ENCODE peak calls at places on chromosome 2, in six cellular contexts. One of them, this sample, is unnamed.

GRCh38 chr2:24891201-24891600 is 28.8 kb downstream of the ADCY3 start:
- DNase-seq in breast epithelium: no peak
- DNase-seq in stomach: no peak
- DNase-seq in MM.1S: no peak
- DNase-seq in heart left ventricle: no peak
- DNase-seq in pancreas: no peak
- DNase-seq in this sample: no peak

GRCh38 chr2:145158051-145158586 is 638.2 kb upstream of the ZEB2 start:
- DNase-seq in stomach: peak; percentile 32
- DNase-seq in heart left ventricle: peak; percentile 43
- DNase-seq in breast epithelium: no peak
- DNase-seq in MM.1S: no peak
- DNase-seq in pancreas: peak; percentile 63
- DNase-seq in this sample: no peak

GRCh38 chr2:102186676-102187190 is at the start of gene IL1RL2:
- DNase-seq in stomach: peak; percentile 57
- DNase-seq in heart left ventricle: no peak
- DNase-seq in breast epithelium: peak; percentile 54
- DNase-seq in MM.1S: no peak
- DNase-seq in pancreas: no peak
- DNase-seq in this sample: no peak

GRCh38 chr2:157056200-157056676 is 201.3 kb upstream of the GALNT5 start:
- DNase-seq in pancreas: no peak
- DNase-seq in stomach: no peak
- DNase-seq in breast epithelium: no peak
- DNase-seq in MM.1S: peak; percentile 64
- DNase-seq in heart left ventricle: no peak
- DNase-seq in this sample: no peak

GRCh38 chr2:152047826-152048476 is 50.9 kb downstream of the CACNB4 start:
- DNase-seq in heart left ventricle: no peak
- DNase-seq in MM.1S: no peak
- DNase-seq in breast epithelium: no peak
- DNase-seq in stomach: no peak
- DNase-seq in pancreas: no peak
- DNase-seq in this sample: no peak

GRCh38 chr2:230913406-230913805 is 11.6 kb downstream of the GPR55 start:
- DNase-seq in breast epithelium: no peak
- DNase-seq in heart left ventricle: no peak
- DNase-seq in MM.1S: peak; percentile 65
- DNase-seq in pancreas: peak; percentile 23
- DNase-seq in stomach: peak; percentile 47
- DNase-seq in this sample: no peak

GRCh38 chr2:230348792-230349191 is 21.8 kb downstream of the SP140L start:
- DNase-seq in heart left ventricle: no peak
- DNase-seq in breast epithelium: no peak
- DNase-seq in MM.1S: no peak
- DNase-seq in pancreas: no peak
- DNase-seq in stomach: no peak
- DNase-seq in this sample: no peak

GRCh38 chr2:33810046-33810835 is 211.1 kb upstream of the FAM98A start:
- DNase-seq in breast epithelium: no peak
- DNase-seq in pancreas: no peak
- DNase-seq in stomach: no peak
- DNase-seq in heart left ventricle: no peak
- DNase-seq in MM.1S: no peak
- DNase-seq in this sample: no peak

GRCh38 chr2:153432381-153432780 is 46.2 kb downstream of the RPRM start:
- DNase-seq in MM.1S: no peak
- DNase-seq in stomach: no peak
- DNase-seq in pancreas: peak; percentile 47
- DNase-seq in heart left ventricle: no peak
- DNase-seq in breast epithelium: no peak
- DNase-seq in this sample: no peak

GRCh38 chr2:67645280-67646255 is 248.4 kb downstream of the ETAA1 start:
- DNase-seq in pancreas: no peak
- DNase-seq in breast epithelium: no peak
- DNase-seq in MM.1S: no peak
- DNase-seq in heart left ventricle: no peak
- DNase-seq in stomach: no peak
- DNase-seq in this sample: no peak

GRCh38 chr2:197273485-197273884 is 37.1 kb downstream of the ANKRD44 start:
- DNase-seq in pancreas: peak; percentile 82
- DNase-seq in stomach: peak; percentile 90
- DNase-seq in MM.1S: no peak
- DNase-seq in heart left ventricle: no peak
- DNase-seq in breast epithelium: peak; percentile 50
- DNase-seq in this sample: no peak

GRCh38 chr2:13522917-13523821 is 806.4 kb downstream of the TRIB2 start:
- DNase-seq in pancreas: peak; percentile 88
- DNase-seq in MM.1S: peak; percentile 98
- DNase-seq in heart left ventricle: peak; percentile 10
- DNase-seq in stomach: peak; percentile 82
- DNase-seq in breast epithelium: no peak
- DNase-seq in this sample: no peak

GRCh38 chr2:178016612-178017011 is 56.0 kb downstream of the PDE11A start:
- DNase-seq in breast epithelium: no peak
- DNase-seq in MM.1S: no peak
- DNase-seq in pancreas: no peak
- DNase-seq in stomach: no peak
- DNase-seq in heart left ventricle: no peak
- DNase-seq in this sample: no peak

GRCh38 chr2:45890094-45890646 is 238.7 kb downstream of the PRKCE start:
- DNase-seq in pancreas: no peak
- DNase-seq in heart left ventricle: no peak
- DNase-seq in stomach: no peak
- DNase-seq in MM.1S: no peak
- DNase-seq in breast epithelium: no peak
- DNase-seq in this sample: no peak

GRCh38 chr2:219469186-219469724 is 29.4 kb upstream of the GMPPA start:
- DNase-seq in stomach: no peak
- DNase-seq in MM.1S: no peak
- DNase-seq in pancreas: no peak
- DNase-seq in heart left ventricle: no peak
- DNase-seq in breast epithelium: no peak
- DNase-seq in this sample: no peak

GRCh38 chr2:178194600-178195389 is 483 bp downstream of the OSBPL6 start:
- DNase-seq in stomach: peak; percentile 27
- DNase-seq in MM.1S: peak; percentile 15
- DNase-seq in pancreas: peak; percentile 42
- DNase-seq in breast epithelium: no peak
- DNase-seq in heart left ventricle: peak; percentile 48
- DNase-seq in this sample: no peak

GRCh38 chr2:10004401-10004800 is 38.9 kb upstream of the KLF11 start:
- DNase-seq in pancreas: no peak
- DNase-seq in stomach: no peak
- DNase-seq in MM.1S: no peak
- DNase-seq in heart left ventricle: no peak
- DNase-seq in breast epithelium: no peak
- DNase-seq in this sample: no peak

GRCh38 chr2:100065029-100065428 is 77.4 kb downstream of the AFF3 start:
- DNase-seq in stomach: no peak
- DNase-seq in pancreas: no peak
- DNase-seq in heart left ventricle: no peak
- DNase-seq in breast epithelium: no peak
- DNase-seq in MM.1S: no peak
- DNase-seq in this sample: no peak

GRCh38 chr2:88903744-88904353 is 212.4 kb downstream of the RPIA start:
- DNase-seq in breast epithelium: no peak
- DNase-seq in pancreas: no peak
- DNase-seq in heart left ventricle: no peak
- DNase-seq in MM.1S: peak; percentile 63
- DNase-seq in stomach: no peak
- DNase-seq in this sample: no peak

GRCh38 chr2:125169764-125170146 is 1144.7 kb downstream of the CNTNAP5 start:
- DNase-seq in pancreas: no peak
- DNase-seq in MM.1S: no peak
- DNase-seq in heart left ventricle: no peak
- DNase-seq in breast epithelium: no peak
- DNase-seq in stomach: no peak
- DNase-seq in this sample: no peak

DNA sequence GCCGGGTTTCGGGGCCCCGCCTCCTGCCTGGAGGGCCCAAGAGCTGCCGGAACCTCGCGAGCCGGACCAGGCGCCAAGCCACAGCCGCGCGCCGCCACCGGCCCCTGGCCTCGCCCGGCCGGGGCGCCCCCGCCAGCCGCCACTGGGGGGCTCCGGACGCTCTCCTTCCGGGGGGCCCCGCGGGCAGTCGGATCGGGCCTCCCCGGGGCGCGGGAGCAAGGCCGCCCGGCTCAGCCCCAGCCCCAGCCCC is 17.4 kb upstream of the HAAO start:
- DNase-seq in breast epithelium: peak; percentile 80
- DNase-seq in heart left ventricle: peak; percentile 86
- DNase-seq in pancreas: peak; percentile 87
- DNase-seq in stomach: peak; percentile 84
- DNase-seq in MM.1S: peak; percentile 82
- DNase-seq in this sample: peak; percentile 95
- H3K27ac ChIP-seq in breast epithelium: peak overlapping the region; percentile 99
- H3K27ac ChIP-seq in heart left ventricle: peak overlapping the region; percentile 100
- H3K27ac ChIP-seq in pancreas: peak overlapping the region; percentile 100
- H3K27ac ChIP-seq in stomach: peak overlapping the region; percentile 99
- H3K27ac ChIP-seq in MM.1S: peak overlapping the region; percentile 99
- H3K27ac ChIP-seq in this sample: peak overlapping the region; percentile 98

GRCh38 chr2:120513776-120514357 is 167.9 kb downstream of the INHBB start:
- DNase-seq in heart left ventricle: no peak
- DNase-seq in MM.1S: no peak
- DNase-seq in pancreas: no peak
- DNase-seq in breast epithelium: no peak
- DNase-seq in stomach: no peak
- DNase-seq in this sample: no peak

GRCh38 chr2:120510751-120511395 is 164.9 kb downstream of the INHBB start:
- DNase-seq in heart left ventricle: no peak
- DNase-seq in pancreas: no peak
- DNase-seq in breast epithelium: no peak
- DNase-seq in stomach: no peak
- DNase-seq in MM.1S: no peak
- DNase-seq in this sample: no peak

GRCh38 chr2:120509991-120510735 is 164.2 kb downstream of the INHBB start:
- DNase-seq in MM.1S: no peak
- DNase-seq in heart left ventricle: no peak
- DNase-seq in breast epithelium: no peak
- DNase-seq in pancreas: no peak
- DNase-seq in stomach: no peak
- DNase-seq in this sample: no peak

GRCh38 chr2:120511546-120512320 is 165.8 kb downstream of the INHBB start:
- DNase-seq in stomach: no peak
- DNase-seq in breast epithelium: peak; percentile 30
- DNase-seq in MM.1S: no peak
- DNase-seq in heart left ventricle: no peak
- DNase-seq in pancreas: no peak
- DNase-seq in this sample: no peak

GRCh38 chr2:120512321-120512710 is 166.4 kb downstream of the INHBB start:
- DNase-seq in MM.1S: no peak
- DNase-seq in heart left ventricle: no peak
- DNase-seq in breast epithelium: no peak
- DNase-seq in pancreas: no peak
- DNase-seq in stomach: no peak
- DNase-seq in this sample: no peak
- TF ChIP-seq CTCF in MM.1S: no peak
- TF ChIP-seq CTCF in heart left ventricle: no peak
- TF ChIP-seq CTCF in breast epithelium: no peak
- TF ChIP-seq CTCF in pancreas: no peak
- TF ChIP-seq CTCF in stomach: no peak
- TF ChIP-seq CTCF in this sample: no peak

DNA sequence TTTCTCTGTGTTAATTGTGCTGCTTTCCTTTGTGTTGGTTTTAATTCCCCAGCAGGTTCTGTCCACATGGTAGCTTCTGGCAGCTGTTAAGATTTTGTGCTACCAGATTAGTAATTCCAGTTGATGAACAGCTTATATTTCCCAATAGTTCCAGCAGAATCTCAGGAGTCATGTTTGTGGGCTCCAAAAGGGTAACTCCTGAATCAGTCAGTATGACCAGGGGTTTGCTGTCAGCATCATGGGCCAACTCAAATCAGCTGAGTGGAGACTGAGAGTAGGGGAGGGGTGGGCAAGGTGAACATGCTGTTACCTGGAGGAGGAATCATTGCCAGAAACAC is 120.2 kb upstream of the CXCR4 start:
- DNase-seq in stomach: no peak
- DNase-seq in breast epithelium: no peak
- DNase-seq in pancreas: no peak
- DNase-seq in MM.1S: peak; percentile 30
- DNase-seq in heart left ventricle: no peak
- DNase-seq in this sample: no peak
- H3K27ac ChIP-seq in stomach: peak overlapping the region; percentile 58
- H3K27ac ChIP-seq in breast epithelium: peak overlapping the region; percentile 57
- H3K27ac ChIP-seq in pancreas: peak overlapping the region; percentile 60
- H3K27ac ChIP-seq in MM.1S: peak overlapping the region; percentile 67
- H3K27ac ChIP-seq in heart left ventricle: peak overlapping the region; percentile 94
- H3K27ac ChIP-seq in this sample: peak overlapping the region; percentile 65

GRCh38 chr2:30757737-30758136 is 49.5 kb downstream of the CAPN13 start:
- DNase-seq in pancreas: no peak
- DNase-seq in heart left ventricle: no peak
- DNase-seq in MM.1S: no peak
- DNase-seq in stomach: no peak
- DNase-seq in breast epithelium: no peak
- DNase-seq in this sample: no peak

GRCh38 chr2:30756971-30757370 is 50.3 kb downstream of the CAPN13 start:
- DNase-seq in heart left ventricle: no peak
- DNase-seq in stomach: no peak
- DNase-seq in pancreas: no peak
- DNase-seq in MM.1S: no peak
- DNase-seq in breast epithelium: no peak
- DNase-seq in this sample: no peak

GRCh38 chr2:30759481-30759880 is 47.8 kb downstream of the CAPN13 start:
- DNase-seq in stomach: no peak
- DNase-seq in MM.1S: no peak
- DNase-seq in pancreas: no peak
- DNase-seq in breast epithelium: no peak
- DNase-seq in heart left ventricle: no peak
- DNase-seq in this sample: no peak

GRCh38 chr2:30756051-30756719 is 51.1 kb downstream of the CAPN13 start:
- DNase-seq in heart left ventricle: no peak
- DNase-seq in pancreas: no peak
- DNase-seq in MM.1S: no peak
- DNase-seq in breast epithelium: peak; percentile 37
- DNase-seq in stomach: no peak
- DNase-seq in this sample: no peak

DNA sequence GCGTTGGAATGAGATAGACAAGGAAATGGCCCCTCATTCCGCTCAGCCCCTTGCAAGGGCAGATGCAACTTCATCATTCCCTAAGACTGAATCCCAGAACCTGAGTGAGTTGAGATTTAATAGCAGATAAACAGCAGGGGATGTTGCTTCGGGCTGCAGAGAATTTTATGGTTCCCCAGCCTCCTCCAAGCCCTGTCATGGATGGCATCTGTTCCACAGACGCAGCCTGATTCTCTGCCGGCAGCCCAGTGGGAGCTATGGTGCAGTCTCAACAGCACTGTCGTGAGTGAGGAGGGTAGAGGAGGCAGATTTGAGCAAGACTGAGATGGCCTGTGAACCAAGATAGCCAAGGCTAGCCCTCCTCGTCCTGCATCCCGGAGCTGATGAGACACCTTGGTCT is 48.9 kb downstream of the CAPN13 start:
- DNase-seq in stomach: no peak
- DNase-seq in breast epithelium: no peak
- DNase-seq in MM.1S: no peak
- DNase-seq in heart left ventricle: no peak
- DNase-seq in pancreas: no peak
- DNase-seq in this sample: no peak
- TF ChIP-seq CTCF in stomach: no peak
- TF ChIP-seq CTCF in breast epithelium: no peak
- TF ChIP-seq CTCF in MM.1S: no peak
- TF ChIP-seq CTCF in heart left ventricle: no peak
- TF ChIP-seq CTCF in pancreas: no peak
- TF ChIP-seq CTCF in this sample: no peak

GRCh38 chr2:109020217-109020637 is 31.2 kb upstream of the EDAR start:
- DNase-seq in MM.1S: no peak
- DNase-seq in pancreas: no peak
- DNase-seq in breast epithelium: no peak
- DNase-seq in stomach: no peak
- DNase-seq in heart left ventricle: no peak
- DNase-seq in this sample: no peak
- H3K27ac ChIP-seq in MM.1S: no peak overlapping the region
- H3K27ac ChIP-seq in pancreas: no peak overlapping the region
- H3K27ac ChIP-seq in breast epithelium: no peak overlapping the region
- H3K27ac ChIP-seq in stomach: no peak overlapping the region
- H3K27ac ChIP-seq in heart left ventricle: no peak overlapping the region
- H3K27ac ChIP-seq in this sample: no peak overlapping the region

This sample was measured in esophagus muscularis mucosa.